ENCODE peak calls at places on chromosome 1, in four cellular contexts. D is IMR-90, J is H1, W is H9. H is an unnamed sample. For H3K27me3, the result is how much of the 10 kb centered on the place peaks cover.

GRCh38 chr1:77841574-77841973 is 46.9 kb upstream of the NEXN start:
- DNase-seq in D (no peak), J (no peak), W (no peak), H (no peak)

GRCh38 chr1:151841141-151841540 is 1.5 kb upstream of the C2CD4D start:
- DNase-seq in D (peak), J (no peak), W (no peak), H (no peak)

GRCh38 chr1:110265186-110265585 is 55.1 kb downstream of the KCNC4 start:
- DNase-seq in D (no peak), J (no peak), W (no peak), H (no peak)

GRCh38 chr1:208161656-208162375 is 82.4 kb downstream of the PLXNA2 start:
- DNase-seq in D (peak), J (no peak), W (no peak), H (no peak)

GRCh38 chr1:197976368-197976767 is 59.2 kb downstream of the LHX9 start:
- DNase-seq in D (peak), J (no peak), W (no peak), H (no peak)

GRCh38 chr1:110962892-110963665 is 643 bp downstream of the LRIF1 start:
- DNase-seq in D (peak), J (peak), W (peak), H (peak)

GRCh38 chr1:218361298-218362065 is 16.3 kb downstream of the TGFB2 start:
- DNase-seq in D (peak), J (no peak), W (no peak), H (peak)

GRCh38 chr1:226314055-226314454 is 5.1 kb upstream of the LIN9 start:
- DNase-seq in D (no peak), J (no peak), W (no peak), H (peak)

GRCh38 chr1:117646007-117646913 is 40.4 kb downstream of the TENT5C start:
- DNase-seq in D (peak), J (no peak), W (no peak), H (no peak)

GRCh38 chr1:117643601-117644000 is 37.8 kb downstream of the TENT5C start:
- DNase-seq in D (no peak), J (no peak), W (no peak), H (no peak)

GRCh38 chr1:117646956-117647355 is 41.1 kb downstream of the TENT5C start:
- DNase-seq in D (no peak), J (no peak), W (no peak), H (no peak)

GRCh38 chr1:117644696-117645311 is 39.0 kb downstream of the TENT5C start:
- DNase-seq in D (no peak), J (no peak), W (no peak), H (no peak)

GRCh38 chr1:117645343-117645742 is 39.5 kb downstream of the TENT5C start:
- DNase-seq in D (no peak), J (no peak), W (no peak), H (no peak)
- H4K5ac ChIP-seq in D (no peak), J (no peak), W (no peak), H (no peak)

GRCh38 chr1:15362737-15363128 is 47.0 kb upstream of the EFHD2 start:
- DNase-seq in D (no peak), J (no peak), W (no peak), H (no peak)
- H2BK15ac ChIP-seq in D (no peak), J (no peak), W (no peak), H (no peak)

GRCh38 chr1:4693891-4694290 is 39.5 kb downstream of the AJAP1 start:
- DNase-seq in D (no peak), J (no peak), W (no peak), H (no peak)
- H3K27me3 ChIP-seq in D (under half), J (under half), W (under half), H (under half)

DNA sequence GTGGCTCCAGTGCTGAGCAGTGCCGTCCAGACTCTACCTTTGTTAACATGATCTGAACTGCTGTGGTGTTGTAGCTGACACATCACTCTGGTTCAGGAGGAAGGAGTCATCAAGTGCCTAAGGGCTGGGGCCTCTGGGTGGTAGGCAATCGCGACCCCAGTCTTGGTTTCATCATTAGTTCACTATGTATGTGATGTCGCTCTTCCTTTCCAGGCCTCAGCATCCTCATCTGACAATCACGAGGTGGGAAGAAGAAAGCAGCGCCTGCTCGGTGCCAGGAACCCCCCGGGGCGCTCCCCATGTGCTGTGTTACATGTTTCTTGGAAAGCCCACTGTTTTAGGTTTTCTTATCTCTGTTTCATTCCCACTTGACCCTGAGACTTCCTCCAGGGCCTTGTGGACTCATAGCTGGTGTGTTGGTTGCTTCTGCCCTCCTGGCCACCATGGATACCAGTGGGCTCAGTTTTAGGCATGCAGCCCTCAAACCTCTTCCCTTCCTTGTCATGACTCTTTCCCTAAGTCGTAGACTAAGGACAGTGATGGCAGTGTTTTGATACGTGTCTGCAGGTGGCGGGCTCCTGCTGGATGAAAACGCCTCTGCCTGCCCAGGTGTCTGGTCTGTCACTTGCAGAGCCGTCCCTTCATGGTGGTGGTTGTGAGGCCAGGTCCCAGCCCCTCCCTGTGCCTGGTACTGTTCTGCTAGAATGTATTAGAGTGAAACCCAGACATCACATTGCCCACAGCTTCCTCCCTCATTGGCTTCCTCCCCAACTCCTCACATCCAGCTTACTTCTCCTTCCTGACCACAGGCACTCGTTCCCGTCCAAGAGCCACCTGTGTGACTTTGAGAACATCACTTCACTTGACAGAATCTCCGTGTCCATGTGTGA is 17.2 kb upstream of the FOXO6 start:
- DNase-seq in D (no peak), J (no peak), W (no peak), H (no peak)
- H4K5ac ChIP-seq in D (no peak), J (no peak), W (no peak), H (no peak)

GRCh38 chr1:4219826-4220225 is 319.8 kb upstream of the C1orf174 start:
- DNase-seq in D (no peak), J (no peak), W (no peak), H (no peak)
- H2BK15ac ChIP-seq in D (no peak), J (no peak), W (no peak), H (no peak)

GRCh38 chr1:48000883-48001282 is 3.7 kb upstream of the TRABD2B start:
- DNase-seq in D (no peak), J (no peak), W (peak), H (no peak)

GRCh38 chr1:48003741-48004503 is 6.7 kb upstream of the TRABD2B start:
- DNase-seq in D (no peak), J (no peak), W (peak), H (no peak)

GRCh38 chr1:48001696-48002095 is 4.5 kb upstream of the TRABD2B start:
- DNase-seq in D (no peak), J (no peak), W (no peak), H (no peak)

GRCh38 chr1:47999097-47999496 is 1.9 kb upstream of the TRABD2B start:
- DNase-seq in D (no peak), J (no peak), W (peak), H (no peak)

DNA sequence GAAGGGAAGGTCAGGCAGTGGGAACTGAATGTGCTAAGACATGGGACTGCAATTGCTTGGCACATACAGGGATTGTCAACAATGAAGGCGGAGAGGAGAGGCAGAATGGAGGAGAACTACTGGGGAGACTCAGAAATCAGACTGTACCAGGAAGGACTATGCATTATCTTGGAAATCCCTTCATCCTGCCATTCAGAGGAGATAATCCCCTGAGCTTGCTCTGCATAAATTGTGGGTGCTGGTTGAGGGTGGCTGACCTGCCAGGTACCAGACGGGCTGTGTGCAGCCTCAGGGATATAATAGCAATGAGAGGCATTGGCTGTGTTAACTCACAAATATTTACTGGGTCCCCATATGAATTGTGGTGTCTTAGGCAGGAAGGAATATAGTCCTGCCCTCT is 5.0 kb upstream of the TRABD2B start:
- DNase-seq in D (no peak), J (no peak), W (no peak), H (no peak)
- H3K27me3 ChIP-seq in D (under half), J (under half), W (under half), H (under half)

DNA sequence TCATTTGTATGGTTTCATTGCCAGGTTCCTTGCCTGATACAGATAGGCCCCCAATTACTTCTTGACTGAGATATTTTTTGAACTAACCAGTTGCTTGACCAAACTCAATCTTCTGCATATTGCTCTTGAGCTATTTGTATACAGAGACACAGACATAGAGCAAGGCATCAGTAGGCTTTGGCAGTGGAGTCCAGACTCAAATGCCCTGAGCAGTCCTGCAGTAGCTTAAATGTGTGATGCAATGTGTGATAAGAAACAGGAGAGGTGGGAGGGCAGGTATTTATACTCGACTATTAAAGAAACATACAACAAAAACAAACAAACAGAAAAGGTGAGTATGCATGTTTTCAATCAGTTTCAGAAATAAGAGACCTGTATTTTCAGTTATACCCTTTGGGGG is 197.9 kb upstream of the DAB1 start:
- DNase-seq in D (no peak), J (no peak), W (no peak), H (no peak)
- H4K5ac ChIP-seq in D (no peak), J (no peak), W (no peak), H (no peak)

H was measured in mesendoderm.